ENCODE peak calls at places on chromosomes 3 and 15, in five cellular contexts. T is IMR-90, Z is upper lobe of right lung, G is activated gamma-delta T cell, F is left cardiac atrium. Y is an unnamed sample.

GRCh38 chr3:1766384-1766783 is 332.3 kb upstream of the CNTN4 start:
- DNase-seq in F (no peak), Z (no peak), T (no peak), G (no peak), Y (no peak)

GRCh38 chr3:148083501-148084267 is 614.0 kb upstream of the AGTR1 start:
- DNase-seq in Z (no peak), T (no peak), F (no peak), G (no peak), Y (no peak)

GRCh38 chr3:156941311-156941710 is 115.2 kb downstream of the LEKR1 start:
- DNase-seq in G (no peak), Z (no peak), F (no peak), T (no peak), Y (no peak)

GRCh38 chr15:68972201-68973065 is 42.1 kb upstream of the NOX5 start:
- DNase-seq in Z (no peak), G (no peak), F (no peak), T (no peak), Y (no peak)

GRCh38 chr3:48561045-48561736 is 2.4 kb downstream of the UCN2 start:
- DNase-seq in G (no peak), F (peak), Z (peak), T (peak), Y (no peak)

GRCh38 chr3:117488983-117489382 is 779.4 kb downstream of the TUSC7 start:
- DNase-seq in T (no peak), Z (no peak), G (no peak), F (no peak), Y (no peak)

GRCh38 chr3:196650740-196651311 is 11.3 kb downstream of the NRROS start:
- DNase-seq in Z (peak), F (peak), G (no peak), T (peak), Y (no peak)

GRCh38 chr15:34031987-34032760 is 6.8 kb downstream of the AVEN start:
- DNase-seq in Z (no peak), G (no peak), F (no peak), T (no peak), Y (no peak)

GRCh38 chr15:100229181-100230163 is 112.3 kb downstream of the ADAMTS17 start:
- DNase-seq in G (no peak), Z (no peak), T (no peak), F (no peak), Y (no peak)

GRCh38 chr3:48423241-48423882 is 6.5 kb downstream of the PLXNB1 start:
- DNase-seq in T (no peak), Z (no peak), G (no peak), F (no peak), Y (no peak)

GRCh38 chr3:135093121-135093520 is 298.1 kb downstream of the EPHB1 start:
- DNase-seq in Z (no peak), T (no peak), F (no peak), G (no peak), Y (no peak)

GRCh38 chr3:71395927-71396695 is 187.4 kb downstream of the FOXP1 start:
- DNase-seq in G (no peak), F (no peak), Z (no peak), T (peak), Y (no peak)

GRCh38 chr3:143170676-143171075 is 51.1 kb downstream of the CHST2 start:
- DNase-seq in F (no peak), Z (no peak), T (peak), G (no peak), Y (no peak)

GRCh38 chr3:169966951-169967915 is 626 bp downstream of the SEC62 start:
- DNase-seq in G (peak), Z (no peak), F (peak), T (peak), Y (peak)

GRCh38 chr3:139427283-139428060 is 38.0 kb upstream of the COPB2 start:
- DNase-seq in Z (no peak), G (no peak), F (no peak), T (peak), Y (no peak)